ENCODE peak calls at places on chromosomes 13 and 19, in eight cellular contexts. One of them, this sample, is unnamed.

GRCh38 chr19:55178781-55179569 is 1.1 kb downstream of the SYT5 start:
- DNase-seq in NCI-H1694 treated with DMSO at 0.1 percent for 48 hours: peak; percentile 74
- DNase-seq in H4: peak; percentile 87
- DNase-seq in transverse colon: peak; percentile 68
- DNase-seq in aorta: peak; percentile 79
- DNase-seq in cerebellar nuclear complex: peak; percentile 81
- DNase-seq in naive B cell: peak; percentile 97
- DNase-seq in effector memory CD4-positive, alpha-beta T cell: peak; percentile 95
- DNase-seq in this sample: peak; percentile 95

GRCh38 chr19:4108767-4109625 is 14.9 kb downstream of the MAP2K2 start:
- DNase-seq in effector memory CD4-positive, alpha-beta T cell: peak; percentile 54
- DNase-seq in H4: no peak
- DNase-seq in aorta: peak; percentile 66
- DNase-seq in cerebellar nuclear complex: no peak
- DNase-seq in transverse colon: peak; percentile 45
- DNase-seq in NCI-H1694 treated with DMSO at 0.1 percent for 48 hours: no peak
- DNase-seq in naive B cell: peak; percentile 92
- DNase-seq in this sample: peak; percentile 45

GRCh38 chr19:1734328-1734966 is 18.9 kb upstream of the ONECUT3 start:
- DNase-seq in aorta: no peak
- DNase-seq in NCI-H1694 treated with DMSO at 0.1 percent for 48 hours: no peak
- DNase-seq in cerebellar nuclear complex: no peak
- DNase-seq in naive B cell: no peak
- DNase-seq in H4: no peak
- DNase-seq in effector memory CD4-positive, alpha-beta T cell: no peak
- DNase-seq in transverse colon: no peak
- DNase-seq in this sample: no peak

GRCh38 chr13:93227280-93227905 is 786 bp downstream of the GPC6 start:
- DNase-seq in effector memory CD4-positive, alpha-beta T cell: no peak
- DNase-seq in aorta: peak; percentile 50
- DNase-seq in NCI-H1694 treated with DMSO at 0.1 percent for 48 hours: peak; percentile 50
- DNase-seq in H4: peak; percentile 21
- DNase-seq in transverse colon: peak; percentile 11
- DNase-seq in cerebellar nuclear complex: no peak
- DNase-seq in naive B cell: no peak
- DNase-seq in this sample: no peak

GRCh38 chr13:110651271-110651670 is 35.9 kb downstream of the NAXD start:
- DNase-seq in transverse colon: no peak
- DNase-seq in naive B cell: no peak
- DNase-seq in H4: no peak
- DNase-seq in aorta: no peak
- DNase-seq in effector memory CD4-positive, alpha-beta T cell: no peak
- DNase-seq in NCI-H1694 treated with DMSO at 0.1 percent for 48 hours: no peak
- DNase-seq in cerebellar nuclear complex: no peak
- DNase-seq in this sample: no peak

GRCh38 chr19:11821474-11821873 is 7.4 kb downstream of the ZNF440 start:
- DNase-seq in aorta: no peak
- DNase-seq in naive B cell: no peak
- DNase-seq in NCI-H1694 treated with DMSO at 0.1 percent for 48 hours: no peak
- DNase-seq in effector memory CD4-positive, alpha-beta T cell: no peak
- DNase-seq in H4: no peak
- DNase-seq in cerebellar nuclear complex: no peak
- DNase-seq in transverse colon: no peak
- DNase-seq in this sample: no peak

GRCh38 chr19:34597596-34597995 is 79.4 kb downstream of the SCGB2B2 start:
- DNase-seq in transverse colon: no peak
- DNase-seq in NCI-H1694 treated with DMSO at 0.1 percent for 48 hours: no peak
- DNase-seq in cerebellar nuclear complex: no peak
- DNase-seq in aorta: no peak
- DNase-seq in naive B cell: no peak
- DNase-seq in effector memory CD4-positive, alpha-beta T cell: no peak
- DNase-seq in H4: no peak
- DNase-seq in this sample: no peak

GRCh38 chr19:3638208-3639193 is 11.9 kb upstream of the CACTIN start:
- DNase-seq in NCI-H1694 treated with DMSO at 0.1 percent for 48 hours: no peak
- DNase-seq in effector memory CD4-positive, alpha-beta T cell: no peak
- DNase-seq in H4: no peak
- DNase-seq in transverse colon: no peak
- DNase-seq in naive B cell: no peak
- DNase-seq in cerebellar nuclear complex: no peak
- DNase-seq in aorta: no peak
- DNase-seq in this sample: no peak

GRCh38 chr19:30857388-30857787 is 485.2 kb downstream of the ZNF536 start:
- DNase-seq in cerebellar nuclear complex: no peak
- DNase-seq in effector memory CD4-positive, alpha-beta T cell: no peak
- DNase-seq in H4: no peak
- DNase-seq in NCI-H1694 treated with DMSO at 0.1 percent for 48 hours: no peak
- DNase-seq in transverse colon: no peak
- DNase-seq in aorta: no peak
- DNase-seq in naive B cell: no peak
- DNase-seq in this sample: no peak

GRCh38 chr13:95023405-95023804 is 277.8 kb downstream of the ABCC4 start:
- DNase-seq in cerebellar nuclear complex: no peak
- DNase-seq in H4: no peak
- DNase-seq in NCI-H1694 treated with DMSO at 0.1 percent for 48 hours: no peak
- DNase-seq in effector memory CD4-positive, alpha-beta T cell: no peak
- DNase-seq in naive B cell: no peak
- DNase-seq in transverse colon: no peak
- DNase-seq in aorta: no peak
- DNase-seq in this sample: no peak

GRCh38 chr13:86960876-86961275 is 710.3 kb upstream of the SLITRK5 start:
- DNase-seq in cerebellar nuclear complex: no peak
- DNase-seq in NCI-H1694 treated with DMSO at 0.1 percent for 48 hours: no peak
- DNase-seq in naive B cell: no peak
- DNase-seq in H4: no peak
- DNase-seq in transverse colon: no peak
- DNase-seq in effector memory CD4-positive, alpha-beta T cell: no peak
- DNase-seq in aorta: no peak
- DNase-seq in this sample: no peak

GRCh38 chr13:73198888-73199497 is 140.2 kb downstream of the KLF5 start:
- DNase-seq in H4: no peak
- DNase-seq in NCI-H1694 treated with DMSO at 0.1 percent for 48 hours: no peak
- DNase-seq in effector memory CD4-positive, alpha-beta T cell: no peak
- DNase-seq in aorta: no peak
- DNase-seq in naive B cell: no peak
- DNase-seq in transverse colon: no peak
- DNase-seq in cerebellar nuclear complex: no peak
- DNase-seq in this sample: no peak

GRCh38 chr13:26752671-26753070 is 7.9 kb downstream of the GPR12 start:
- DNase-seq in effector memory CD4-positive, alpha-beta T cell: no peak
- DNase-seq in H4: no peak
- DNase-seq in transverse colon: no peak
- DNase-seq in NCI-H1694 treated with DMSO at 0.1 percent for 48 hours: no peak
- DNase-seq in cerebellar nuclear complex: no peak
- DNase-seq in naive B cell: no peak
- DNase-seq in aorta: no peak
- DNase-seq in this sample: no peak

GRCh38 chr13:71866173-71867091 is 572 bp downstream of the DACH1 start:
- DNase-seq in effector memory CD4-positive, alpha-beta T cell: no peak
- DNase-seq in cerebellar nuclear complex: no peak
- DNase-seq in naive B cell: no peak
- DNase-seq in transverse colon: peak; percentile 24
- DNase-seq in H4: no peak
- DNase-seq in aorta: no peak
- DNase-seq in NCI-H1694 treated with DMSO at 0.1 percent for 48 hours: peak; percentile 54
- DNase-seq in this sample: no peak

GRCh38 chr13:100987993-100988392 is 313.4 kb upstream of the TMTC4 start:
- DNase-seq in aorta: no peak
- DNase-seq in H4: no peak
- DNase-seq in cerebellar nuclear complex: no peak
- DNase-seq in NCI-H1694 treated with DMSO at 0.1 percent for 48 hours: no peak
- DNase-seq in transverse colon: no peak
- DNase-seq in effector memory CD4-positive, alpha-beta T cell: no peak
- DNase-seq in naive B cell: no peak
- DNase-seq in this sample: no peak

GRCh38 chr19:18746393-18747167 is 44.5 kb downstream of the COMP start:
- DNase-seq in effector memory CD4-positive, alpha-beta T cell: no peak
- DNase-seq in cerebellar nuclear complex: no peak
- DNase-seq in naive B cell: no peak
- DNase-seq in aorta: no peak
- DNase-seq in H4: no peak
- DNase-seq in NCI-H1694 treated with DMSO at 0.1 percent for 48 hours: no peak
- DNase-seq in transverse colon: no peak
- DNase-seq in this sample: no peak

GRCh38 chr19:8081569-8082550 is 29.3 kb downstream of the CCL25 start:
- DNase-seq in aorta: peak; percentile 9
- DNase-seq in effector memory CD4-positive, alpha-beta T cell: no peak
- DNase-seq in H4: no peak
- DNase-seq in NCI-H1694 treated with DMSO at 0.1 percent for 48 hours: no peak
- DNase-seq in cerebellar nuclear complex: no peak
- DNase-seq in transverse colon: no peak
- DNase-seq in naive B cell: no peak
- DNase-seq in this sample: no peak

GRCh38 chr19:9811139-9811538 is 7.7 kb downstream of the FBXL12 start:
- DNase-seq in NCI-H1694 treated with DMSO at 0.1 percent for 48 hours: no peak
- DNase-seq in cerebellar nuclear complex: no peak
- DNase-seq in H4: no peak
- DNase-seq in transverse colon: no peak
- DNase-seq in naive B cell: no peak
- DNase-seq in aorta: no peak
- DNase-seq in effector memory CD4-positive, alpha-beta T cell: no peak
- DNase-seq in this sample: no peak

GRCh38 chr13:39016087-39016486 is 21.8 kb downstream of the PROSER1 start:
- DNase-seq in naive B cell: no peak
- DNase-seq in transverse colon: no peak
- DNase-seq in H4: no peak
- DNase-seq in aorta: no peak
- DNase-seq in effector memory CD4-positive, alpha-beta T cell: no peak
- DNase-seq in NCI-H1694 treated with DMSO at 0.1 percent for 48 hours: peak; percentile 35
- DNase-seq in cerebellar nuclear complex: no peak
- DNase-seq in this sample: no peak

GRCh38 chr19:39405930-39406655 is 554 bp upstream of the ZFP36 start:
- DNase-seq in cerebellar nuclear complex: peak; percentile 5
- DNase-seq in H4: no peak
- DNase-seq in aorta: no peak
- DNase-seq in naive B cell: peak; percentile 91
- DNase-seq in NCI-H1694 treated with DMSO at 0.1 percent for 48 hours: peak; percentile 38
- DNase-seq in effector memory CD4-positive, alpha-beta T cell: peak; percentile 75
- DNase-seq in transverse colon: peak; percentile 89
- DNase-seq in this sample: peak; percentile 92

GRCh38 chr13:101730420-101731000 is 278.0 kb downstream of the ITGBL1 start:
- DNase-seq in naive B cell: no peak
- DNase-seq in NCI-H1694 treated with DMSO at 0.1 percent for 48 hours: no peak
- DNase-seq in cerebellar nuclear complex: no peak
- DNase-seq in effector memory CD4-positive, alpha-beta T cell: no peak
- DNase-seq in H4: peak; percentile 7
- DNase-seq in aorta: no peak
- DNase-seq in transverse colon: no peak
- DNase-seq in this sample: no peak

GRCh38 chr13:92197669-92198068 is 799.2 kb downstream of the GPC5 start:
- DNase-seq in cerebellar nuclear complex: no peak
- DNase-seq in aorta: no peak
- DNase-seq in naive B cell: no peak
- DNase-seq in NCI-H1694 treated with DMSO at 0.1 percent for 48 hours: no peak
- DNase-seq in transverse colon: no peak
- DNase-seq in effector memory CD4-positive, alpha-beta T cell: no peak
- DNase-seq in H4: no peak
- DNase-seq in this sample: no peak

GRCh38 chr13:89900104-89900760 is 1447.3 kb upstream of the MIR17HG start:
- DNase-seq in effector memory CD4-positive, alpha-beta T cell: no peak
- DNase-seq in transverse colon: no peak
- DNase-seq in aorta: no peak
- DNase-seq in naive B cell: no peak
- DNase-seq in cerebellar nuclear complex: no peak
- DNase-seq in H4: no peak
- DNase-seq in NCI-H1694 treated with DMSO at 0.1 percent for 48 hours: no peak
- DNase-seq in this sample: no peak

GRCh38 chr19:54461201-54462071 is 2.1 kb downstream of the LENG9 start:
- DNase-seq in NCI-H1694 treated with DMSO at 0.1 percent for 48 hours: no peak
- DNase-seq in transverse colon: no peak
- DNase-seq in aorta: no peak
- DNase-seq in effector memory CD4-positive, alpha-beta T cell: no peak
- DNase-seq in cerebellar nuclear complex: no peak
- DNase-seq in H4: peak; percentile 18
- DNase-seq in naive B cell: no peak
- DNase-seq in this sample: no peak

GRCh38 chr19:35013820-35014754 is 14.0 kb downstream of the GRAMD1A start:
- DNase-seq in cerebellar nuclear complex: no peak
- DNase-seq in effector memory CD4-positive, alpha-beta T cell: peak; percentile 68
- DNase-seq in aorta: no peak
- DNase-seq in H4: no peak
- DNase-seq in naive B cell: no peak
- DNase-seq in NCI-H1694 treated with DMSO at 0.1 percent for 48 hours: no peak
- DNase-seq in transverse colon: peak; percentile 50
- DNase-seq in this sample: no peak

GRCh38 chr19:29309637-29310036 is 96.7 kb upstream of the UQCRFS1 start:
- DNase-seq in H4: no peak
- DNase-seq in transverse colon: no peak
- DNase-seq in NCI-H1694 treated with DMSO at 0.1 percent for 48 hours: no peak
- DNase-seq in naive B cell: no peak
- DNase-seq in effector memory CD4-positive, alpha-beta T cell: no peak
- DNase-seq in aorta: no peak
- DNase-seq in cerebellar nuclear complex: no peak
- DNase-seq in this sample: no peak

GRCh38 chr13:31982540-31982939 is 49.0 kb upstream of the FRY start:
- DNase-seq in naive B cell: no peak
- DNase-seq in cerebellar nuclear complex: no peak
- DNase-seq in aorta: peak; percentile 88
- DNase-seq in effector memory CD4-positive, alpha-beta T cell: no peak
- DNase-seq in NCI-H1694 treated with DMSO at 0.1 percent for 48 hours: peak; percentile 24
- DNase-seq in H4: peak; percentile 96
- DNase-seq in transverse colon: peak; percentile 45
- DNase-seq in this sample: no peak

GRCh38 chr13:79874396-79875360 is 393.7 kb downstream of the NDFIP2 start:
- DNase-seq in NCI-H1694 treated with DMSO at 0.1 percent for 48 hours: peak; percentile 90
- DNase-seq in naive B cell: no peak
- DNase-seq in cerebellar nuclear complex: no peak
- DNase-seq in H4: no peak
- DNase-seq in effector memory CD4-positive, alpha-beta T cell: no peak
- DNase-seq in aorta: no peak
- DNase-seq in transverse colon: no peak
- DNase-seq in this sample: no peak

GRCh38 chr19:34962945-34963530 is 991 bp downstream of the ZNF792 start:
- DNase-seq in aorta: no peak
- DNase-seq in NCI-H1694 treated with DMSO at 0.1 percent for 48 hours: no peak
- DNase-seq in transverse colon: no peak
- DNase-seq in effector memory CD4-positive, alpha-beta T cell: no peak
- DNase-seq in H4: no peak
- DNase-seq in naive B cell: no peak
- DNase-seq in cerebellar nuclear complex: no peak
- DNase-seq in this sample: no peak

GRCh38 chr19:41801682-41802317 is 5.4 kb downstream of the CEACAM3 start:
- DNase-seq in H4: no peak
- DNase-seq in effector memory CD4-positive, alpha-beta T cell: no peak
- DNase-seq in NCI-H1694 treated with DMSO at 0.1 percent for 48 hours: no peak
- DNase-seq in cerebellar nuclear complex: no peak
- DNase-seq in transverse colon: no peak
- DNase-seq in aorta: no peak
- DNase-seq in naive B cell: peak; percentile 48
- DNase-seq in this sample: no peak

GRCh38 chr19:18086590-18087138 is at the start of gene IL12RB1:
- DNase-seq in effector memory CD4-positive, alpha-beta T cell: peak; percentile 35
- DNase-seq in NCI-H1694 treated with DMSO at 0.1 percent for 48 hours: no peak
- DNase-seq in cerebellar nuclear complex: no peak
- DNase-seq in aorta: no peak
- DNase-seq in H4: no peak
- DNase-seq in naive B cell: peak; percentile 57
- DNase-seq in transverse colon: peak; percentile 47
- DNase-seq in this sample: peak; percentile 76

GRCh38 chr19:5775668-5776309 is 8.8 kb downstream of the PRR22 start:
- DNase-seq in transverse colon: no peak
- DNase-seq in aorta: no peak
- DNase-seq in cerebellar nuclear complex: no peak
- DNase-seq in NCI-H1694 treated with DMSO at 0.1 percent for 48 hours: no peak
- DNase-seq in naive B cell: no peak
- DNase-seq in H4: no peak
- DNase-seq in effector memory CD4-positive, alpha-beta T cell: no peak
- DNase-seq in this sample: no peak

GRCh38 chr19:37128821-37129177 is 43.7 kb downstream of the ZNF585A start:
- DNase-seq in effector memory CD4-positive, alpha-beta T cell: no peak
- DNase-seq in transverse colon: no peak
- DNase-seq in naive B cell: no peak
- DNase-seq in cerebellar nuclear complex: no peak
- DNase-seq in NCI-H1694 treated with DMSO at 0.1 percent for 48 hours: no peak
- DNase-seq in H4: no peak
- DNase-seq in aorta: no peak
- DNase-seq in this sample: no peak

GRCh38 chr19:35710784-35711723 is 6.7 kb downstream of the ZBTB32 start:
- DNase-seq in naive B cell: no peak
- DNase-seq in cerebellar nuclear complex: no peak
- DNase-seq in H4: no peak
- DNase-seq in transverse colon: no peak
- DNase-seq in aorta: no peak
- DNase-seq in NCI-H1694 treated with DMSO at 0.1 percent for 48 hours: no peak
- DNase-seq in effector memory CD4-positive, alpha-beta T cell: no peak
- DNase-seq in this sample: peak; percentile 59

This sample was measured in stimulated activated effector memory CD8-positive, alpha-beta T cell treated with anti-CD3 and anti-CD28 coated beads, Interleukin-12 subunit alpha, Interleukin-12 subunit beta, amount 100 ng/mL, for 72 hours.